ENCODE peak calls at places on chromosome 2, in six cellular contexts. M, S, U, V, R and C are unnamed samples.

GRCh38 chr2:84958135-84959044 is 12.6 kb upstream of the KCMF1 start:
- DNase-seq in M (peak), S (no peak), U (no peak), V (no peak), R (peak), C (no peak)

GRCh38 chr2:176822060-176822459 is 390.5 kb upstream of the HNRNPA3 start:
- DNase-seq in M (no peak), S (no peak), U (no peak), V (no peak), R (no peak), C (no peak)

GRCh38 chr2:241873081-241873802 is 3.7 kb downstream of the RTP5 start:
- DNase-seq in M (no peak), S (no peak), U (no peak), V (peak), R (no peak), C (no peak)

GRCh38 chr2:205041472-205042130 is 496.3 kb downstream of the PARD3B start:
- DNase-seq in M (no peak), S (no peak), U (no peak), V (no peak), R (no peak), C (no peak)

GRCh38 chr2:157420771-157421323 is 23.0 kb downstream of the CYTIP start:
- DNase-seq in M (no peak), S (no peak), U (no peak), V (no peak), R (no peak), C (no peak)

GRCh38 chr2:97950329-97951154 is 45.2 kb downstream of the TMEM131 start:
- DNase-seq in M (no peak), S (no peak), U (no peak), V (no peak), R (peak), C (no peak)

GRCh38 chr2:193476171-193476800 is 1281.6 kb upstream of the TMEFF2 start:
- DNase-seq in M (no peak), S (no peak), U (no peak), V (no peak), R (no peak), C (no peak)

GRCh38 chr2:38377501-38378258 is 607 bp upstream of the ATL2 start:
- DNase-seq in M (no peak), S (no peak), U (no peak), V (no peak), R (peak), C (peak)

GRCh38 chr2:72210470-72210869 is 62.8 kb upstream of the CYP26B1 start:
- DNase-seq in M (no peak), S (no peak), U (no peak), V (no peak), R (peak), C (no peak)

GRCh38 chr2:238285653-238286082 is 2.7 kb downstream of the PER2 start:
- DNase-seq in M (peak), S (no peak), U (no peak), V (no peak), R (no peak), C (peak)

GRCh38 chr2:232292395-232293154 is 86.0 kb upstream of the ALPP start:
- DNase-seq in M (peak), S (no peak), U (peak), V (no peak), R (peak), C (no peak)

GRCh38 chr2:232876071-232876977 is 6.3 kb downstream of the SNORC start:
- DNase-seq in M (peak), S (no peak), U (peak), V (peak), R (peak), C (no peak)

GRCh38 chr2:170716851-170717598 is 1.9 kb downstream of the SP5 start:
- DNase-seq in M (no peak), S (no peak), U (peak), V (peak), R (no peak), C (peak)

GRCh38 chr2:133012847-133013734 is 343.1 kb upstream of the LYPD1 start:
- DNase-seq in M (no peak), S (no peak), U (no peak), V (no peak), R (no peak), C (no peak)

GRCh38 chr2:236856856-236857616 is 228.7 kb upstream of the COPS8 start:
- DNase-seq in M (no peak), S (no peak), U (no peak), V (no peak), R (no peak), C (no peak)

GRCh38 chr2:11327871-11328270 is 16.6 kb downstream of the ROCK2 start:
- DNase-seq in M (no peak), S (no peak), U (no peak), V (no peak), R (no peak), C (no peak)

GRCh38 chr2:169661263-169661662 is 32.9 kb downstream of the CFAP210 start:
- DNase-seq in M (no peak), S (no peak), U (no peak), V (no peak), R (no peak), C (no peak)

GRCh38 chr2:10570076-10570475 is 119.7 kb downstream of the NOL10 start:
- DNase-seq in M (no peak), S (no peak), U (no peak), V (no peak), R (no peak), C (no peak)

GRCh38 chr2:159032580-159032979 is 64.1 kb downstream of the TANC1 start:
- DNase-seq in M (no peak), S (no peak), U (no peak), V (no peak), R (no peak), C (no peak)

GRCh38 chr2:157363612-157364101 is 38.0 kb upstream of the ERMN start:
- DNase-seq in M (no peak), S (no peak), U (no peak), V (no peak), R (no peak), C (no peak)

GRCh38 chr2:100818003-100818605 is 1.8 kb upstream of the NPAS2 start:
- DNase-seq in M (no peak), S (peak), U (no peak), V (no peak), R (no peak), C (peak)

GRCh38 chr2:177225965-177226360 is 13.4 kb downstream of the HNRNPA3 start:
- DNase-seq in M (no peak), S (no peak), U (no peak), V (no peak), R (no peak), C (no peak)

GRCh38 chr2:33126973-33127372 is 180.2 kb downstream of the LTBP1 start:
- DNase-seq in M (no peak), S (no peak), U (no peak), V (no peak), R (no peak), C (no peak)

GRCh38 chr2:226524381-226524843 is 275.2 kb downstream of the IRS1 start:
- DNase-seq in M (no peak), S (no peak), U (no peak), V (no peak), R (no peak), C (peak)

GRCh38 chr2:108835038-108835437 is 48.5 kb downstream of the CCDC138 start:
- DNase-seq in M (no peak), S (no peak), U (no peak), V (no peak), R (no peak), C (no peak)

GRCh38 chr2:105410554-105410953 is 11.7 kb upstream of the FHL2 start:
- DNase-seq in M (no peak), S (no peak), U (no peak), V (no peak), R (no peak), C (no peak)

GRCh38 chr2:232687382-232688160 is 9.6 kb upstream of the GIGYF2 start:
- DNase-seq in M (no peak), S (no peak), U (no peak), V (no peak), R (no peak), C (no peak)

GRCh38 chr2:222330910-222331309 is 32.1 kb upstream of the PAX3 start:
- DNase-seq in M (no peak), S (no peak), U (no peak), V (no peak), R (no peak), C (no peak)

GRCh38 chr2:231127936-231128335 is 3.1 kb upstream of the HTR2B start:
- DNase-seq in M (no peak), S (no peak), U (no peak), V (no peak), R (peak), C (no peak)

GRCh38 chr2:54601339-54601738 is 122.1 kb upstream of the EML6 start:
- DNase-seq in M (no peak), S (no peak), U (no peak), V (no peak), R (peak), C (no peak)

GRCh38 chr2:9403924-9404323 is 19.4 kb downstream of the ITGB1BP1 start:
- DNase-seq in M (no peak), S (no peak), U (no peak), V (no peak), R (no peak), C (no peak)

GRCh38 chr2:165428996-165429395 is 40.5 kb upstream of the CSRNP3 start:
- DNase-seq in M (no peak), S (no peak), U (no peak), V (no peak), R (no peak), C (no peak)

GRCh38 chr2:240133401-240133800 is 2.7 kb downstream of the COPS9 start:
- DNase-seq in M (no peak), S (no peak), U (no peak), V (no peak), R (no peak), C (no peak)

GRCh38 chr2:26801342-26801741 is 15.5 kb downstream of the CENPA start:
- DNase-seq in M (no peak), S (no peak), U (no peak), V (no peak), R (no peak), C (no peak)

GRCh38 chr2:158722266-158723105 is 72.6 kb upstream of the DAPL1 start:
- DNase-seq in M (no peak), S (no peak), U (no peak), V (no peak), R (no peak), C (no peak)

GRCh38 chr2:108023776-108024175 is 37.5 kb downstream of the SLC5A7 start:
- DNase-seq in M (no peak), S (no peak), U (no peak), V (no peak), R (no peak), C (no peak)